ENCODE peak calls at places on chromosomes 16 and 17, in nine cellular contexts. W, Z, B, H, Q, J, V, D and A are unnamed samples.
A peak's percentile ranks its signal among the peaks of the same experiment; 100 is the strongest.

GRCh38 chr17:75093543-75094158 is 5.9 kb downstream of the SLC16A5 start:
- DNase-seq in W (no peak), Z (no peak), B (no peak), H (no peak), Q (no peak), J (no peak), V (no peak), D (no peak), A (no peak)

GRCh38 chr16:22188595-22189442 is 17.3 kb upstream of the EEF2K start:
- DNase-seq in W (peak; percentile 76), Z (peak; percentile 89), B (peak; percentile 82), H (peak; percentile 69), Q (peak; percentile 58), J (peak; percentile 51), V (peak; percentile 69), D (peak; percentile 66), A (peak; percentile 78)

GRCh38 chr17:21287703-21288449 is 3.4 kb downstream of the MAP2K3 start:
- DNase-seq in W (peak; percentile 85), Z (peak; percentile 99), B (peak; percentile 95), H (no peak), Q (peak; percentile 97), J (no peak), V (no peak), D (peak; percentile 87), A (peak; percentile 92)

GRCh38 chr17:488993-489757 is 136.6 kb upstream of the RPH3AL start:
- DNase-seq in W (no peak), Z (peak; percentile 52), B (no peak), H (peak; percentile 25), Q (no peak), J (peak; percentile 16), V (peak; percentile 48), D (no peak), A (no peak)

GRCh38 chr17:48618366-48618896 is 3.3 kb upstream of the HOXB8 start:
- DNase-seq in W (peak; percentile 84), Z (peak; percentile 81), B (peak; percentile 72), H (peak; percentile 99), Q (peak; percentile 74), J (peak; percentile 93), V (peak; percentile 92), D (peak; percentile 26), A (peak; percentile 12)

GRCh38 chr16:88628512-88628974 is 9.8 kb upstream of the IL17C start:
- DNase-seq in W (peak; percentile 51), Z (no peak), B (no peak), H (peak; percentile 97), Q (no peak), J (no peak), V (peak; percentile 85), D (no peak), A (no peak)

GRCh38 chr17:47967607-47968252 is 3.2 kb upstream of the CDK5RAP3 start:
- DNase-seq in W (no peak), Z (peak; percentile 89), B (peak; percentile 77), H (no peak), Q (no peak), J (no peak), V (no peak), D (no peak), A (peak; percentile 66)

GRCh38 chr17:71634376-71634775 is 486.4 kb upstream of the SOX9 start:
- DNase-seq in W (no peak), Z (no peak), B (no peak), H (no peak), Q (no peak), J (no peak), V (no peak), D (no peak), A (no peak)

GRCh38 chr17:7318121-7318860 is 3.1 kb upstream of the GPS2 start:
- DNase-seq in W (no peak), Z (no peak), B (no peak), H (no peak), Q (no peak), J (no peak), V (no peak), D (no peak), A (no peak)

GRCh38 chr17:71118039-71118438 is 948.7 kb downstream of the KCNJ2 start:
- DNase-seq in W (no peak), Z (peak; percentile 17), B (no peak), H (peak; percentile 33), Q (no peak), J (no peak), V (no peak), D (no peak), A (no peak)

GRCh38 chr16:48911700-48912099 is 301.7 kb upstream of the N4BP1 start:
- DNase-seq in W (no peak), Z (peak; percentile 4), B (no peak), H (no peak), Q (no peak), J (no peak), V (no peak), D (no peak), A (no peak)

GRCh38 chr17:3678095-3678820 is 9.6 kb downstream of the EMC6 start:
- DNase-seq in W (peak; percentile 75), Z (no peak), B (no peak), H (no peak), Q (no peak), J (no peak), V (peak; percentile 78), D (no peak), A (no peak)

GRCh38 chr17:37051839-37052238 is 103.1 kb downstream of the AATF start:
- DNase-seq in W (no peak), Z (no peak), B (no peak), H (no peak), Q (no peak), J (no peak), V (no peak), D (no peak), A (no peak)

GRCh38 chr16:84005391-84005790 is 37.2 kb downstream of the SLC38A8 start:
- DNase-seq in W (no peak), Z (no peak), B (no peak), H (no peak), Q (no peak), J (no peak), V (no peak), D (no peak), A (no peak)

GRCh38 chr17:13562271-13562800 is 39.4 kb downstream of the HS3ST3A1 start:
- DNase-seq in W (no peak), Z (peak; percentile 93), B (peak; percentile 93), H (peak; percentile 17), Q (no peak), J (no peak), V (no peak), D (no peak), A (peak; percentile 78)

GRCh38 chr17:50534222-50534978 is 1.9 kb downstream of the EPN3 start:
- DNase-seq in W (peak; percentile 26), Z (no peak), B (no peak), H (no peak), Q (no peak), J (no peak), V (peak; percentile 58), D (no peak), A (no peak)

GRCh38 chr16:10922328-10923145 is 19.7 kb downstream of the DEXI start:
- DNase-seq in W (no peak), Z (peak; percentile 59), B (no peak), H (no peak), Q (no peak), J (no peak), V (no peak), D (no peak), A (no peak)

GRCh38 chr17:26774291-26775218 is 519.4 kb upstream of the WSB1 start:
- DNase-seq in W (no peak), Z (no peak), B (no peak), H (no peak), Q (no peak), J (no peak), V (no peak), D (no peak), A (no peak)